ENCODE peak calls at places on chromosome 4, in seven cellular contexts. One of them, this sample, is unnamed.

GRCh38 chr4:107669068-107669467 is 51.0 kb downstream of the PAPSS1 start:
- DNase-seq in SK-N-SH: no peak
- DNase-seq in suprapubic skin: no peak
- DNase-seq in upper lobe of left lung: no peak
- DNase-seq in GM12892: no peak
- DNase-seq in sigmoid colon: no peak
- DNase-seq in HCT116: no peak
- DNase-seq in this sample: no peak

GRCh38 chr4:85793256-85793655 is 318.3 kb downstream of the ARHGAP24 start:
- DNase-seq in SK-N-SH: no peak
- DNase-seq in suprapubic skin: no peak
- DNase-seq in upper lobe of left lung: no peak
- DNase-seq in GM12892: no peak
- DNase-seq in sigmoid colon: no peak
- DNase-seq in HCT116: no peak
- DNase-seq in this sample: no peak

GRCh38 chr4:140094701-140095420 is 59.1 kb downstream of the MAML3 start:
- DNase-seq in SK-N-SH: peak
- DNase-seq in suprapubic skin: peak
- DNase-seq in upper lobe of left lung: peak
- DNase-seq in GM12892: no peak
- DNase-seq in sigmoid colon: peak
- DNase-seq in HCT116: no peak
- DNase-seq in this sample: peak

GRCh38 chr4:150235795-150236385 is 157.6 kb downstream of the DCLK2 start:
- DNase-seq in SK-N-SH: no peak
- DNase-seq in suprapubic skin: no peak
- DNase-seq in upper lobe of left lung: no peak
- DNase-seq in GM12892: no peak
- DNase-seq in sigmoid colon: no peak
- DNase-seq in HCT116: no peak
- DNase-seq in this sample: no peak

GRCh38 chr4:41712413-41712812 is 36.1 kb downstream of the PHOX2B start:
- DNase-seq in SK-N-SH: no peak
- DNase-seq in suprapubic skin: no peak
- DNase-seq in upper lobe of left lung: no peak
- DNase-seq in GM12892: no peak
- DNase-seq in sigmoid colon: no peak
- DNase-seq in HCT116: no peak
- DNase-seq in this sample: no peak

GRCh38 chr4:87875187-87875586 is 42.4 kb downstream of the MEPE start:
- DNase-seq in SK-N-SH: no peak
- DNase-seq in suprapubic skin: no peak
- DNase-seq in upper lobe of left lung: no peak
- DNase-seq in GM12892: no peak
- DNase-seq in sigmoid colon: no peak
- DNase-seq in HCT116: no peak
- DNase-seq in this sample: no peak

GRCh38 chr4:140243345-140243753 is 89.4 kb upstream of the MAML3 start:
- DNase-seq in SK-N-SH: no peak
- DNase-seq in suprapubic skin: no peak
- DNase-seq in upper lobe of left lung: no peak
- DNase-seq in GM12892: no peak
- DNase-seq in sigmoid colon: no peak
- DNase-seq in HCT116: no peak
- DNase-seq in this sample: peak

GRCh38 chr4:56892686-56893085 is 15.0 kb upstream of the REST start:
- DNase-seq in SK-N-SH: no peak
- DNase-seq in suprapubic skin: no peak
- DNase-seq in upper lobe of left lung: no peak
- DNase-seq in GM12892: no peak
- DNase-seq in sigmoid colon: no peak
- DNase-seq in HCT116: no peak
- DNase-seq in this sample: no peak

GRCh38 chr4:37922323-37922722 is 31.4 kb downstream of the TBC1D1 start:
- DNase-seq in SK-N-SH: no peak
- DNase-seq in suprapubic skin: no peak
- DNase-seq in upper lobe of left lung: no peak
- DNase-seq in GM12892: no peak
- DNase-seq in sigmoid colon: no peak
- DNase-seq in HCT116: no peak
- DNase-seq in this sample: no peak

GRCh38 chr4:15031993-15032660 is 29.8 kb downstream of the CPEB2 start:
- DNase-seq in SK-N-SH: no peak
- DNase-seq in suprapubic skin: no peak
- DNase-seq in upper lobe of left lung: no peak
- DNase-seq in GM12892: no peak
- DNase-seq in sigmoid colon: no peak
- DNase-seq in HCT116: no peak
- DNase-seq in this sample: peak

GRCh38 chr4:561456-561855 is 14.6 kb downstream of the TMEM271 start:
- DNase-seq in SK-N-SH: no peak
- DNase-seq in suprapubic skin: no peak
- DNase-seq in upper lobe of left lung: no peak
- DNase-seq in GM12892: no peak
- DNase-seq in sigmoid colon: no peak
- DNase-seq in HCT116: no peak
- DNase-seq in this sample: no peak

GRCh38 chr4:153566751-153567150 is 100.6 kb downstream of the TMEM131L start:
- DNase-seq in SK-N-SH: no peak
- DNase-seq in suprapubic skin: no peak
- DNase-seq in upper lobe of left lung: peak
- DNase-seq in GM12892: no peak
- DNase-seq in sigmoid colon: no peak
- DNase-seq in HCT116: no peak
- DNase-seq in this sample: no peak

GRCh38 chr4:186900232-186900900 is 176.7 kb upstream of the FAT1 start:
- DNase-seq in SK-N-SH: no peak
- DNase-seq in suprapubic skin: no peak
- DNase-seq in upper lobe of left lung: no peak
- DNase-seq in GM12892: no peak
- DNase-seq in sigmoid colon: no peak
- DNase-seq in HCT116: no peak
- DNase-seq in this sample: peak

GRCh38 chr4:37981844-37982720 is 21.9 kb downstream of the PTTG2 start:
- DNase-seq in SK-N-SH: no peak
- DNase-seq in suprapubic skin: no peak
- DNase-seq in upper lobe of left lung: no peak
- DNase-seq in GM12892: no peak
- DNase-seq in sigmoid colon: no peak
- DNase-seq in HCT116: no peak
- DNase-seq in this sample: no peak

GRCh38 chr4:149426461-149426860 is 389.2 kb downstream of the IQCM start:
- DNase-seq in SK-N-SH: no peak
- DNase-seq in suprapubic skin: no peak
- DNase-seq in upper lobe of left lung: no peak
- DNase-seq in GM12892: no peak
- DNase-seq in sigmoid colon: no peak
- DNase-seq in HCT116: no peak
- DNase-seq in this sample: no peak

GRCh38 chr4:77751764-77752163 is 67.4 kb downstream of the CNOT6L start:
- DNase-seq in SK-N-SH: no peak
- DNase-seq in suprapubic skin: no peak
- DNase-seq in upper lobe of left lung: no peak
- DNase-seq in GM12892: no peak
- DNase-seq in sigmoid colon: no peak
- DNase-seq in HCT116: no peak
- DNase-seq in this sample: no peak

GRCh38 chr4:30718021-30718888 is 1.9 kb upstream of the PCDH7 start:
- DNase-seq in SK-N-SH: peak
- DNase-seq in suprapubic skin: no peak
- DNase-seq in upper lobe of left lung: peak
- DNase-seq in GM12892: peak
- DNase-seq in sigmoid colon: peak
- DNase-seq in HCT116: no peak
- DNase-seq in this sample: peak

GRCh38 chr4:6851431-6851830 is 58.2 kb upstream of the TBC1D14 start:
- DNase-seq in SK-N-SH: no peak
- DNase-seq in suprapubic skin: no peak
- DNase-seq in upper lobe of left lung: no peak
- DNase-seq in GM12892: no peak
- DNase-seq in sigmoid colon: no peak
- DNase-seq in HCT116: no peak
- DNase-seq in this sample: no peak

GRCh38 chr4:2353222-2354107 is 65.0 kb downstream of the ZFYVE28 start:
- DNase-seq in SK-N-SH: peak
- DNase-seq in suprapubic skin: peak
- DNase-seq in upper lobe of left lung: peak
- DNase-seq in GM12892: no peak
- DNase-seq in sigmoid colon: peak
- DNase-seq in HCT116: no peak
- DNase-seq in this sample: no peak

GRCh38 chr4:74504212-74504611 is 59.3 kb downstream of the AREG start:
- DNase-seq in SK-N-SH: no peak
- DNase-seq in suprapubic skin: no peak
- DNase-seq in upper lobe of left lung: no peak
- DNase-seq in GM12892: no peak
- DNase-seq in sigmoid colon: no peak
- DNase-seq in HCT116: no peak
- DNase-seq in this sample: peak

GRCh38 chr4:109113511-109113910 is 188.9 kb downstream of the COL25A1 start:
- DNase-seq in SK-N-SH: no peak
- DNase-seq in suprapubic skin: no peak
- DNase-seq in upper lobe of left lung: no peak
- DNase-seq in GM12892: no peak
- DNase-seq in sigmoid colon: no peak
- DNase-seq in HCT116: no peak
- DNase-seq in this sample: no peak

GRCh38 chr4:6768539-6768905 is 14.0 kb upstream of the KIAA0232 start:
- DNase-seq in SK-N-SH: no peak
- DNase-seq in suprapubic skin: no peak
- DNase-seq in upper lobe of left lung: no peak
- DNase-seq in GM12892: no peak
- DNase-seq in sigmoid colon: no peak
- DNase-seq in HCT116: no peak
- DNase-seq in this sample: no peak

GRCh38 chr4:172547724-172548123 is 620.9 kb upstream of the GALNT7 start:
- DNase-seq in SK-N-SH: no peak
- DNase-seq in suprapubic skin: no peak
- DNase-seq in upper lobe of left lung: no peak
- DNase-seq in GM12892: no peak
- DNase-seq in sigmoid colon: no peak
- DNase-seq in HCT116: no peak
- DNase-seq in this sample: no peak
- TF ChIP-seq POLR2AphosphoS5 in SK-N-SH: no peak
- TF ChIP-seq POLR2AphosphoS5 in suprapubic skin: no peak
- TF ChIP-seq POLR2AphosphoS5 in upper lobe of left lung: no peak
- TF ChIP-seq POLR2AphosphoS5 in GM12892: no peak
- TF ChIP-seq POLR2AphosphoS5 in sigmoid colon: no peak
- TF ChIP-seq POLR2AphosphoS5 in HCT116: no peak
- TF ChIP-seq POLR2AphosphoS5 in this sample: no peak

DNA sequence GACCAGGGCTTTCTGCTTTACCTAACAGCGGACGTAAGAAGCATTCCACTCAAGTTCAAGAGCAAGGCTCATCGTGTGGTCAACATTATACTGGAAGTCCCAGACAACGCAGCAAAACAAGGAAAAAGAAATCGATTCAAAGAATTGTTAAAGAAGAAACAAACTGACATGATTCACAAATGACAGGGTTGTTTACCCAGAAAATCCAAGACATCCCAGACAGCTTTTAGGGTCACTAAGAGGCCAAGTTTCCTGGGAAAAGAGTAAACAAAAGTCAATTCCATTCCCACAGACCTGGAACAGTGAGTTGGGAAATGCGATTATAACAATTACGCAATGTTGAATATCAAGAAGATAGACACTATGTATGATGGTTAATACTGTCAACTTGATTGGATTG is 21.5 kb upstream of the HTRA3 start:
- DNase-seq in SK-N-SH: no peak
- DNase-seq in suprapubic skin: no peak
- DNase-seq in upper lobe of left lung: no peak
- DNase-seq in GM12892: no peak
- DNase-seq in sigmoid colon: no peak
- DNase-seq in HCT116: no peak
- DNase-seq in this sample: peak
- TF ChIP-seq POLR2AphosphoS5 in SK-N-SH: no peak
- TF ChIP-seq POLR2AphosphoS5 in suprapubic skin: no peak
- TF ChIP-seq POLR2AphosphoS5 in upper lobe of left lung: no peak
- TF ChIP-seq POLR2AphosphoS5 in GM12892: no peak
- TF ChIP-seq POLR2AphosphoS5 in sigmoid colon: no peak
- TF ChIP-seq POLR2AphosphoS5 in HCT116: no peak
- TF ChIP-seq POLR2AphosphoS5 in this sample: no peak

DNA sequence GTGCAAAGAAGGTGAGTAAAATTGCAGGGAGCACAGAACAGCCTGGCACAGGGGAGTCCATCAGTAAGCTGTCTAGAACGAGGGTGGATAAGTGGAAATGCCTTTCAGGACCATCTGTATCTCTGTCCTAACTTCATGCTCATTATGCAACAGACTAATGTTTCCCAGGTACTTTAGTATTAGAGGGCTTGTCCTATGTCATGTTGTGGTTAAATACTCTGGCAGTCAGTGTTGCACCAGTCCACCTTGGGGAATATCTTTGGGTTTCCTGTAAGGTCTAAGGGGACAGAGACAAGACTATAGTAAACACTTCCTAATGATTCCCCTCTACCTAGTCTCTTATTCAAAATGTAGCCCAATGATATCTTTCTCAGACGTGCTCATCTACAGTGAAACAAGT is 21.3 kb downstream of the NOCT start:
- DNase-seq in SK-N-SH: no peak
- DNase-seq in suprapubic skin: no peak
- DNase-seq in upper lobe of left lung: no peak
- DNase-seq in GM12892: no peak
- DNase-seq in sigmoid colon: no peak
- DNase-seq in HCT116: no peak
- DNase-seq in this sample: no peak
- TF ChIP-seq POLR2AphosphoS5 in SK-N-SH: no peak
- TF ChIP-seq POLR2AphosphoS5 in suprapubic skin: no peak
- TF ChIP-seq POLR2AphosphoS5 in upper lobe of left lung: no peak
- TF ChIP-seq POLR2AphosphoS5 in GM12892: no peak
- TF ChIP-seq POLR2AphosphoS5 in sigmoid colon: no peak
- TF ChIP-seq POLR2AphosphoS5 in HCT116: no peak
- TF ChIP-seq POLR2AphosphoS5 in this sample: no peak

GRCh38 chr4:130359537-130359936 is 1263.6 kb downstream of the C4orf33 start:
- DNase-seq in SK-N-SH: peak
- DNase-seq in suprapubic skin: no peak
- DNase-seq in upper lobe of left lung: no peak
- DNase-seq in GM12892: no peak
- DNase-seq in sigmoid colon: no peak
- DNase-seq in HCT116: peak
- DNase-seq in this sample: peak

GRCh38 chr4:130361616-130362015 is 1265.7 kb downstream of the C4orf33 start:
- DNase-seq in SK-N-SH: no peak
- DNase-seq in suprapubic skin: no peak
- DNase-seq in upper lobe of left lung: no peak
- DNase-seq in GM12892: no peak
- DNase-seq in sigmoid colon: no peak
- DNase-seq in HCT116: no peak
- DNase-seq in this sample: no peak

GRCh38 chr4:130356873-130357272 is 1260.9 kb downstream of the C4orf33 start:
- DNase-seq in SK-N-SH: no peak
- DNase-seq in suprapubic skin: no peak
- DNase-seq in upper lobe of left lung: no peak
- DNase-seq in GM12892: no peak
- DNase-seq in sigmoid colon: no peak
- DNase-seq in HCT116: no peak
- DNase-seq in this sample: no peak
- TF ChIP-seq POLR2AphosphoS5 in SK-N-SH: no peak
- TF ChIP-seq POLR2AphosphoS5 in suprapubic skin: no peak
- TF ChIP-seq POLR2AphosphoS5 in upper lobe of left lung: no peak
- TF ChIP-seq POLR2AphosphoS5 in GM12892: no peak
- TF ChIP-seq POLR2AphosphoS5 in sigmoid colon: no peak
- TF ChIP-seq POLR2AphosphoS5 in HCT116: no peak
- TF ChIP-seq POLR2AphosphoS5 in this sample: no peak

GRCh38 chr4:20252656-20253271 is 1.1 kb downstream of the SLIT2 start:
- DNase-seq in SK-N-SH: peak
- DNase-seq in suprapubic skin: peak
- DNase-seq in upper lobe of left lung: peak
- DNase-seq in GM12892: no peak
- DNase-seq in sigmoid colon: peak
- DNase-seq in HCT116: no peak
- DNase-seq in this sample: peak
- TF ChIP-seq POLR2AphosphoS5 in SK-N-SH: no peak
- TF ChIP-seq POLR2AphosphoS5 in suprapubic skin: no peak
- TF ChIP-seq POLR2AphosphoS5 in upper lobe of left lung: peak
- TF ChIP-seq POLR2AphosphoS5 in GM12892: no peak
- TF ChIP-seq POLR2AphosphoS5 in sigmoid colon: peak
- TF ChIP-seq POLR2AphosphoS5 in HCT116: no peak
- TF ChIP-seq POLR2AphosphoS5 in this sample: no peak

This sample was measured in endothelial cell of umbilical vein.